ENCODE peak calls at places on chromosomes 2 and 18, in eight cellular contexts. One of them, this sample, is unnamed.

GRCh38 chr18:45413180-45413836 is 202.0 kb upstream of the SLC14A2 start:
- DNase-seq in GM12865: no peak
- DNase-seq in Calu3: no peak
- DNase-seq in stimulated activated CD4-positive, alpha-beta T cell treated with anti-CD3 and anti-CD28 coated beads, Interleukin-4, amount 100 ng/mL, for 4 hours: no peak
- DNase-seq in dorsolateral prefrontal cortex: no peak
- DNase-seq in upper lobe of right lung: no peak
- DNase-seq in H9: no peak
- DNase-seq in neural crest cell: no peak
- DNase-seq in this sample: no peak

GRCh38 chr2:23656597-23656973 is 270.3 kb downstream of the ATAD2B start:
- DNase-seq in neural crest cell: no peak
- DNase-seq in upper lobe of right lung: no peak
- DNase-seq in Calu3: no peak
- DNase-seq in GM12865: no peak
- DNase-seq in dorsolateral prefrontal cortex: peak
- DNase-seq in stimulated activated CD4-positive, alpha-beta T cell treated with anti-CD3 and anti-CD28 coated beads, Interleukin-4, amount 100 ng/mL, for 4 hours: no peak
- DNase-seq in H9: no peak
- DNase-seq in this sample: no peak

GRCh38 chr2:32360416-32360815 is 3.6 kb downstream of the BIRC6 start:
- DNase-seq in neural crest cell: no peak
- DNase-seq in dorsolateral prefrontal cortex: no peak
- DNase-seq in upper lobe of right lung: no peak
- DNase-seq in GM12865: peak
- DNase-seq in H9: no peak
- DNase-seq in stimulated activated CD4-positive, alpha-beta T cell treated with anti-CD3 and anti-CD28 coated beads, Interleukin-4, amount 100 ng/mL, for 4 hours: no peak
- DNase-seq in Calu3: no peak
- DNase-seq in this sample: no peak

GRCh38 chr2:2868065-2868464 is 509.6 kb downstream of the EIPR1 start:
- DNase-seq in H9: no peak
- DNase-seq in dorsolateral prefrontal cortex: no peak
- DNase-seq in neural crest cell: no peak
- DNase-seq in Calu3: no peak
- DNase-seq in upper lobe of right lung: no peak
- DNase-seq in stimulated activated CD4-positive, alpha-beta T cell treated with anti-CD3 and anti-CD28 coated beads, Interleukin-4, amount 100 ng/mL, for 4 hours: no peak
- DNase-seq in GM12865: no peak
- DNase-seq in this sample: no peak

GRCh38 chr2:71181316-71181715 is 45.6 kb downstream of the PAIP2B start:
- DNase-seq in Calu3: no peak
- DNase-seq in neural crest cell: no peak
- DNase-seq in stimulated activated CD4-positive, alpha-beta T cell treated with anti-CD3 and anti-CD28 coated beads, Interleukin-4, amount 100 ng/mL, for 4 hours: no peak
- DNase-seq in dorsolateral prefrontal cortex: no peak
- DNase-seq in H9: no peak
- DNase-seq in upper lobe of right lung: no peak
- DNase-seq in GM12865: no peak
- DNase-seq in this sample: no peak

GRCh38 chr2:71686781-71687180 is 233.4 kb downstream of the DYSF start:
- DNase-seq in neural crest cell: no peak
- DNase-seq in GM12865: no peak
- DNase-seq in H9: no peak
- DNase-seq in Calu3: no peak
- DNase-seq in dorsolateral prefrontal cortex: peak
- DNase-seq in upper lobe of right lung: peak
- DNase-seq in stimulated activated CD4-positive, alpha-beta T cell treated with anti-CD3 and anti-CD28 coated beads, Interleukin-4, amount 100 ng/mL, for 4 hours: no peak
- DNase-seq in this sample: no peak

GRCh38 chr2:177692828-177693269 is 300.3 kb downstream of the AGPS start:
- DNase-seq in Calu3: peak
- DNase-seq in dorsolateral prefrontal cortex: no peak
- DNase-seq in GM12865: no peak
- DNase-seq in stimulated activated CD4-positive, alpha-beta T cell treated with anti-CD3 and anti-CD28 coated beads, Interleukin-4, amount 100 ng/mL, for 4 hours: no peak
- DNase-seq in neural crest cell: no peak
- DNase-seq in H9: no peak
- DNase-seq in upper lobe of right lung: no peak
- DNase-seq in this sample: no peak

GRCh38 chr2:118865106-118865505 is 17.7 kb upstream of the EN1 start:
- DNase-seq in stimulated activated CD4-positive, alpha-beta T cell treated with anti-CD3 and anti-CD28 coated beads, Interleukin-4, amount 100 ng/mL, for 4 hours: no peak
- DNase-seq in H9: peak
- DNase-seq in dorsolateral prefrontal cortex: no peak
- DNase-seq in upper lobe of right lung: peak
- DNase-seq in GM12865: peak
- DNase-seq in Calu3: peak
- DNase-seq in neural crest cell: peak
- DNase-seq in this sample: no peak

GRCh38 chr2:26619649-26620605 is 21.2 kb downstream of the CIB4 start:
- DNase-seq in Calu3: no peak
- DNase-seq in stimulated activated CD4-positive, alpha-beta T cell treated with anti-CD3 and anti-CD28 coated beads, Interleukin-4, amount 100 ng/mL, for 4 hours: no peak
- DNase-seq in upper lobe of right lung: peak
- DNase-seq in H9: peak
- DNase-seq in GM12865: no peak
- DNase-seq in neural crest cell: no peak
- DNase-seq in dorsolateral prefrontal cortex: no peak
- DNase-seq in this sample: no peak

GRCh38 chr2:231707625-231708049 is 688 bp upstream of the PTMA start:
- DNase-seq in stimulated activated CD4-positive, alpha-beta T cell treated with anti-CD3 and anti-CD28 coated beads, Interleukin-4, amount 100 ng/mL, for 4 hours: peak
- DNase-seq in upper lobe of right lung: no peak
- DNase-seq in Calu3: no peak
- DNase-seq in GM12865: peak
- DNase-seq in H9: peak
- DNase-seq in dorsolateral prefrontal cortex: no peak
- DNase-seq in neural crest cell: peak
- DNase-seq in this sample: no peak

GRCh38 chr2:158795110-158795924 is at the start of gene DAPL1:
- DNase-seq in Calu3: peak
- DNase-seq in upper lobe of right lung: no peak
- DNase-seq in dorsolateral prefrontal cortex: no peak
- DNase-seq in neural crest cell: no peak
- DNase-seq in H9: no peak
- DNase-seq in GM12865: no peak
- DNase-seq in stimulated activated CD4-positive, alpha-beta T cell treated with anti-CD3 and anti-CD28 coated beads, Interleukin-4, amount 100 ng/mL, for 4 hours: no peak
- DNase-seq in this sample: no peak

GRCh38 chr2:120734930-120735611 is 597 bp upstream of the GLI2 start:
- DNase-seq in upper lobe of right lung: peak
- DNase-seq in stimulated activated CD4-positive, alpha-beta T cell treated with anti-CD3 and anti-CD28 coated beads, Interleukin-4, amount 100 ng/mL, for 4 hours: no peak
- DNase-seq in Calu3: no peak
- DNase-seq in GM12865: no peak
- DNase-seq in H9: peak
- DNase-seq in dorsolateral prefrontal cortex: no peak
- DNase-seq in neural crest cell: no peak
- DNase-seq in this sample: no peak

GRCh38 chr2:241010531-241011295 is 12.3 kb downstream of the SNED1 start:
- DNase-seq in stimulated activated CD4-positive, alpha-beta T cell treated with anti-CD3 and anti-CD28 coated beads, Interleukin-4, amount 100 ng/mL, for 4 hours: no peak
- DNase-seq in neural crest cell: no peak
- DNase-seq in Calu3: no peak
- DNase-seq in upper lobe of right lung: peak
- DNase-seq in GM12865: no peak
- DNase-seq in dorsolateral prefrontal cortex: peak
- DNase-seq in H9: no peak
- DNase-seq in this sample: peak

This sample was measured in lower lobe of right lung.